ENCODE peak calls at places on chromosomes 11 and 22, in seven cellular contexts. B, W, C, R, P, V and G are unnamed samples.

GRCh38 chr11:35045219-35045819 is 93.7 kb upstream of the CD44 start:
- DNase-seq in B (peak), W (no peak), C (no peak), R (no peak), P (no peak), V (no peak), G (peak)

GRCh38 chr11:1356007-1356435 is 33.7 kb upstream of the BRSK2 start:
- DNase-seq in B (no peak), W (peak), C (no peak), R (no peak), P (no peak), V (no peak), G (no peak)

GRCh38 chr11:112042161-112042960 is 17.2 kb downstream of the DLAT start:
- DNase-seq in B (no peak), W (peak), C (no peak), R (no peak), P (no peak), V (no peak), G (no peak)

GRCh38 chr22:46964773-46965550 is 202.5 kb downstream of the TBC1D22A start:
- DNase-seq in B (no peak), W (no peak), C (peak), R (no peak), P (no peak), V (no peak), G (no peak)

GRCh38 chr11:69969890-69970784 is 108.0 kb upstream of the ANO1 start:
- DNase-seq in B (no peak), W (peak), C (peak), R (no peak), P (no peak), V (no peak), G (peak)

GRCh38 chr22:39522567-39523300 is 2.4 kb downstream of the ATF4 start:
- DNase-seq in B (no peak), W (peak), C (no peak), R (no peak), P (no peak), V (no peak), G (peak)

GRCh38 chr11:1546536-1547466 is 25.3 kb downstream of the DUSP8 start:
- DNase-seq in B (no peak), W (peak), C (peak), R (no peak), P (peak), V (peak), G (peak)

GRCh38 chr11:1559103-1559951 is 12.7 kb downstream of the DUSP8 start:
- DNase-seq in B (no peak), W (peak), C (peak), R (peak), P (no peak), V (peak), G (no peak)

GRCh38 chr11:46916669-46917108 is 1.7 kb downstream of the LRP4 start:
- DNase-seq in B (no peak), W (peak), C (peak), R (peak), P (peak), V (peak), G (peak)

GRCh38 chr11:472816-473215 is 22.7 kb downstream of the PTDSS2 start:
- DNase-seq in B (no peak), W (no peak), C (no peak), R (no peak), P (no peak), V (no peak), G (no peak)

GRCh38 chr11:2804701-2805387 is 80.7 kb downstream of the CDKN1C start:
- DNase-seq in B (peak), W (no peak), C (no peak), R (peak), P (no peak), V (no peak), G (no peak)

GRCh38 chr11:81007046-81007445 is 1566.2 kb upstream of the TENM4 start:
- DNase-seq in B (no peak), W (peak), C (no peak), R (no peak), P (no peak), V (no peak), G (no peak)
- TF ChIP-seq CTCF in B (no peak), W (peak), C (peak), R (no peak), P (no peak), V (peak), G (no peak)

GRCh38 chr11:86261328-86261727 is 16.8 kb downstream of the EED start:
- DNase-seq in B (no peak), W (no peak), C (peak), R (no peak), P (no peak), V (no peak), G (no peak)
- TF ChIP-seq CTCF in B (no peak), W (no peak), C (no peak), R (no peak), P (no peak), V (no peak), G (no peak)

GRCh38 chr11:102518296-102519094 is 12.1 kb downstream of the MMP7 start:
- DNase-seq in B (no peak), W (peak), C (peak), R (no peak), P (no peak), V (no peak), G (no peak)
- TF ChIP-seq CTCF in B (no peak), W (no peak), C (peak), R (no peak), P (no peak), V (no peak), G (no peak)

GRCh38 chr11:64670975-64671374 is 52.0 kb downstream of the NRXN2 start:
- DNase-seq in B (no peak), W (no peak), C (no peak), R (no peak), P (no peak), V (no peak), G (no peak)
- TF ChIP-seq CTCF in B (no peak), W (no peak), C (no peak), R (no peak), P (no peak), V (no peak), G (no peak)

GRCh38 chr11:105312266-105312665 is 172.7 kb upstream of the CARD18 start:
- DNase-seq in B (no peak), W (no peak), C (no peak), R (no peak), P (no peak), V (no peak), G (no peak)

DNA sequence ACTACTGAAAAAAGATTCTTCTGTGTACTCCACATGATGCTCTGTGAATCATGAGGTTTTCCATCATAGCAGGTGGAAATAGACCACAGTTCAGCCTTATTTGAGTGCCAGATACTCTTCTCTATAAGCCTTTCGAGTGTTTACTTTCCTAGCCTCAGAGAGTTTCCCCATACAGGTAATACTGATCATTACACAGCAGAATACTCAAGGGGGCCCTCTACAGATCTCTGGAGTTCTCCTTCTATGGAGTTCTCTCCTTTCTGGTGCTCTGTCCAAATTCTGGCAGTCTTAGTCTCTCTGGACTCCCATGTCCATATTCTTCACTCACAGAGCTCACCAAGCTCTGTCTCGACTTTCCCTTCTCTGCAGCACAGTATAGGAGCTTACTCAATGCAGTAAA is 175.7 kb upstream of the CARD18 start:
- DNase-seq in B (no peak), W (no peak), C (peak), R (no peak), P (no peak), V (no peak), G (no peak)
- TF ChIP-seq CTCF in B (no peak), W (no peak), C (peak), R (no peak), P (no peak), V (no peak), G (no peak)

DNA sequence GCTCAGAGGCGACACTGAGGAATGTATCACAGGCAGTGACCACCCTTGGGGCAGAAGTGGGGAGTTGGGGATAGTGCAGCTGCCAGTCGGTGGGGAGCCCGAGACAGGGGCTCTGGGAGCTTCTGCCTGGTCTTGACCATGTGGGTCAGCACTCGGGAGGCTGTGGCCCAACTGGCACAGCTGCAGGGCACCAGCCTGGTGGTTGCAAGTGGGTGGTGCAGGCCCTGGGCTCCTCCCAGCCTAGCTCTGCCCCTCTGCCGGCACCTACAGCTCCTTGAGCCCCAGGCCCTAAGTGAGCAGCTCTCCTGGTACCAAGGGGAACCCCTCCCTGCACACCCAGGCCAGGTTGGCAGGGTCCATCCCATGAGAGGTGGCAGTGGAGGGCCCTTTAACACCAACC is 12.6 kb upstream of the RASL10A start:
- DNase-seq in B (no peak), W (no peak), C (no peak), R (no peak), P (no peak), V (no peak), G (no peak)
- TF ChIP-seq CTCF in B (no peak), W (no peak), C (no peak), R (no peak), P (no peak), V (no peak), G (no peak)

GRCh38 chr11:32485733-32486132 is 50.4 kb upstream of the WT1 start:
- DNase-seq in B (no peak), W (no peak), C (no peak), R (no peak), P (no peak), V (no peak), G (no peak)

GRCh38 chr11:32489464-32489863 is 54.1 kb upstream of the WT1 start:
- DNase-seq in B (no peak), W (no peak), C (peak), R (no peak), P (no peak), V (no peak), G (no peak)

GRCh38 chr11:32487270-32487669 is 51.9 kb upstream of the WT1 start:
- DNase-seq in B (no peak), W (peak), C (peak), R (no peak), P (no peak), V (no peak), G (no peak)
- TF ChIP-seq CTCF in B (no peak), W (peak), C (peak), R (no peak), P (no peak), V (no peak), G (no peak)

GRCh38 chr11:120217526-120217925 is 6.7 kb downstream of the OAF start:
- DNase-seq in B (no peak), W (no peak), C (no peak), R (no peak), P (no peak), V (no peak), G (no peak)
- TF ChIP-seq CTCF in B (no peak), W (no peak), C (no peak), R (no peak), P (no peak), V (no peak), G (no peak)

DNA sequence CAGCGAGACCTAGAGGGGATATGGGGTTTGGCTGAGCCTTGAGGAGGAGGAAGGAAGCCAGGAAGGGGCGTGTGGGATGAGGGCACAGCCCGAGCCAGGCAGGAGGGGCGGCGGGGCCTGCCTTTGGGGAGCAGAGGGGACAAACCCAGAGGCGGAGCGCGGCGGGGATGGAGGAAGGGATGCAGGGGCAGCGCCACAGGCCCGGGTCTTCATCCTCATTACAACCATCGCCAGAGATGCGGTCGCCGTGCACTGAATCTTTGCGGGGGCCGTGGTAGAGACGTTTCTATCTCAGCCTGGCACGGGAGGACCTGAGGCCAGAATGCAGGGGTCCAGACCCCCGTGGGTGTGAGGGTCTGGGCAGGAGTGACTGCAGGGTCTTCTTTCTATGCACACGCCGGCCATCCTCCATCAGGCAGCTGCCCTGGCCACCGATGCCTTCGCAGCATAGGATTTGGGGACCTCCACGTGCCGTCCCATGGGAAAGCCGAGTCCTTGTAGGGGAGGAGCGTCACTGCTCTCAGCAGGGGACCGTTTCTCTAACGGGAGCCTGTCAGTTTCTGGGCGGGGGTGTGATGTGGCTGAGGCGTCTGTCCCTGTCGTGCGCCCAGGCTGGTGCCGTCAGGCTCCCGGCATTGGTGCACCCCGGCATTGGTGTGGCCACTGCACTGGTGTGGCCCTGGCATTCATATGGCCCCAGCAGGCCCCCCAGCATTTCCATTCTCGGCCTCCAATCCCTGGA is 1267.9 kb downstream of the BRD1 start:
- DNase-seq in B (no peak), W (no peak), C (no peak), R (no peak), P (no peak), V (no peak), G (no peak)
- TF ChIP-seq CTCF in B (no peak), W (no peak), C (no peak), R (no peak), P (no peak), V (no peak), G (no peak)

GRCh38 chr11:31233425-31233824 is 136.1 kb downstream of the DCDC1 start:
- DNase-seq in B (no peak), W (peak), C (peak), R (no peak), P (no peak), V (no peak), G (no peak)
- TF ChIP-seq CTCF in B (no peak), W (peak), C (peak), R (no peak), P (no peak), V (no peak), G (no peak)